ENCODE peak calls at places on chromosome 1, in ten cellular contexts. W is kidney tubule cell; O is testis; U is fibroblast of mammary gland; V is nucleus accumbens; P is mucosa of gallbladder; X is T-helper 1 cell; Y is activated naive CD4-positive, alpha-beta T cell; A is stimulated activated CD4-positive, alpha-beta T cell treated with anti-CD3 and anti-CD28 coated beads, Interleukin-2, amount 100 ng/mL, for 24 hours; K is heart left ventricle. N is an unnamed sample.

GRCh38 chr1:156748670-156749428 is 2.6 kb downstream of the HDGF start:
- DNase-seq in W (peak), K (no peak), V (no peak), U (peak), Y (no peak), A (no peak), O (peak), X (no peak), P (no peak), N (no peak)

GRCh38 chr1:208227366-208227765 is 16.8 kb downstream of the PLXNA2 start:
- DNase-seq in O (no peak), U (peak), W (no peak), K (no peak), A (no peak), V (no peak), Y (no peak), X (no peak), P (no peak), N (no peak)

GRCh38 chr1:234933475-234933874 is 195.2 kb downstream of the TOMM20 start:
- DNase-seq in V (peak), X (no peak), A (no peak), P (no peak), W (peak), O (peak), U (peak), K (peak), Y (no peak), N (no peak)

GRCh38 chr1:213989071-213989739 is 1.4 kb downstream of the PROX1 start:
- DNase-seq in X (no peak), O (no peak), Y (no peak), K (no peak), A (no peak), V (no peak), U (no peak), P (no peak), W (no peak), N (peak)

GRCh38 chr1:160608057-160608456 is 28.8 kb upstream of the CD84 start:
- DNase-seq in Y (no peak), K (no peak), A (no peak), V (no peak), W (no peak), O (no peak), U (no peak), P (no peak), X (no peak), N (no peak)

GRCh38 chr1:25197235-25197930 is 34.9 kb downstream of the SYF2 start:
- DNase-seq in O (no peak), X (no peak), U (no peak), Y (no peak), P (no peak), W (no peak), A (no peak), K (no peak), V (no peak), N (no peak)

GRCh38 chr1:160161965-160162705 is 10.7 kb downstream of the ATP1A4 start:
- DNase-seq in K (no peak), U (peak), X (no peak), V (peak), Y (no peak), W (peak), O (peak), A (no peak), P (no peak), N (no peak)

GRCh38 chr1:27773732-27774445 is 870 bp downstream of the STX12 start:
- DNase-seq in X (no peak), U (peak), A (no peak), V (no peak), K (no peak), W (peak), P (no peak), Y (no peak), O (no peak), N (no peak)

GRCh38 chr1:38779491-38779890 is 80.1 kb downstream of the RRAGC start:
- DNase-seq in W (no peak), Y (no peak), O (no peak), X (no peak), U (no peak), P (no peak), V (no peak), K (no peak), A (no peak), N (no peak)

GRCh38 chr1:99725996-99726395 is 40.4 kb downstream of the FRRS1 start:
- DNase-seq in K (no peak), V (no peak), P (no peak), Y (no peak), U (no peak), X (no peak), A (no peak), W (no peak), O (no peak), N (no peak)

GRCh38 chr1:48500541-48501440 is 28.8 kb upstream of the SPATA6 start:
- DNase-seq in P (no peak), K (no peak), Y (no peak), O (no peak), A (no peak), V (no peak), X (no peak), U (no peak), W (no peak), N (no peak)

GRCh38 chr1:46114925-46115603 is 17.4 kb downstream of the PIK3R3 start:
- DNase-seq in A (no peak), Y (no peak), V (no peak), U (no peak), P (no peak), O (no peak), X (no peak), W (no peak), K (no peak), N (no peak)

GRCh38 chr1:1630965-1631792 is 794 bp upstream of the MMP23B start:
- DNase-seq in K (peak), U (peak), Y (no peak), O (peak), V (no peak), A (no peak), P (peak), W (no peak), X (peak), N (no peak)

GRCh38 chr1:25478633-25479032 is 47.9 kb downstream of the MACO1 start:
- DNase-seq in O (no peak), W (peak), Y (no peak), P (no peak), K (no peak), U (no peak), X (no peak), V (no peak), A (no peak), N (no peak)

GRCh38 chr1:71964188-71964587 is 318.2 kb downstream of the NEGR1 start:
- DNase-seq in Y (no peak), P (no peak), X (no peak), K (no peak), O (no peak), W (peak), V (no peak), U (no peak), A (no peak), N (no peak)

GRCh38 chr1:74847720-74848119 is 114.8 kb downstream of the TYW3 start:
- DNase-seq in K (no peak), X (no peak), Y (no peak), P (no peak), U (no peak), O (no peak), V (no peak), W (no peak), A (no peak), N (no peak)

GRCh38 chr1:33349081-33349759 is 28.3 kb upstream of the A3GALT2 start:
- DNase-seq in O (peak), A (peak), P (no peak), U (no peak), X (peak), K (peak), Y (peak), W (no peak), V (peak), N (no peak)

GRCh38 chr1:207866471-207867135 is 44.3 kb downstream of the CD34 start:
- DNase-seq in U (peak), W (peak), X (no peak), O (peak), Y (no peak), P (peak), A (no peak), K (no peak), V (no peak), N (no peak)

GRCh38 chr1:98482611-98483010 is 178.9 kb upstream of the SNX7 start:
- DNase-seq in V (no peak), O (no peak), Y (no peak), W (no peak), K (no peak), X (no peak), P (no peak), U (no peak), A (no peak), N (no peak)

GRCh38 chr1:11478571-11479374 is at the start of gene DISP3:
- DNase-seq in V (peak), Y (peak), U (peak), O (peak), K (peak), W (peak), A (peak), P (peak), X (peak), N (peak)

GRCh38 chr1:50994997-50995396 is 25.0 kb downstream of the CDKN2C start:
- DNase-seq in V (no peak), W (no peak), U (no peak), O (no peak), A (no peak), X (no peak), P (no peak), K (no peak), Y (no peak), N (no peak)

GRCh38 chr1:240866724-240867123 is 254.8 kb upstream of the GREM2 start:
- DNase-seq in Y (no peak), W (no peak), V (no peak), O (no peak), P (no peak), K (no peak), X (no peak), A (no peak), U (no peak), N (no peak)

GRCh38 chr1:245598524-245599310 is 443.9 kb downstream of the KIF26B start:
- DNase-seq in K (no peak), O (no peak), Y (no peak), W (no peak), P (no peak), U (peak), A (no peak), X (no peak), V (no peak), N (no peak)

GRCh38 chr1:182331412-182331811 is 60.2 kb downstream of the GLUL start:
- DNase-seq in Y (no peak), P (no peak), U (no peak), K (no peak), O (no peak), X (no peak), A (no peak), W (no peak), V (no peak), N (no peak)

GRCh38 chr1:228416217-228416971 is at the start of gene TRIM17:
- DNase-seq in U (no peak), V (no peak), X (peak), O (no peak), Y (peak), K (no peak), W (peak), A (peak), P (no peak), N (no peak)

GRCh38 chr1:24142546-24143431 is at the start of gene IL22RA1:
- DNase-seq in Y (no peak), V (no peak), P (peak), K (no peak), A (no peak), W (peak), U (no peak), O (peak), X (no peak), N (no peak)

GRCh38 chr1:164557270-164557669 is 1.7 kb upstream of the PBX1 start:
- DNase-seq in A (no peak), W (no peak), K (no peak), P (no peak), U (no peak), X (no peak), Y (no peak), O (no peak), V (no peak), N (no peak)

GRCh38 chr1:247090455-247090854 is 11.8 kb upstream of the ZNF670 start:
- DNase-seq in U (no peak), Y (no peak), P (no peak), A (no peak), V (no peak), X (no peak), K (no peak), O (no peak), W (no peak), N (no peak)

GRCh38 chr1:171754971-171755370 is 13.1 kb upstream of the VAMP4 start:
- DNase-seq in A (no peak), O (no peak), Y (no peak), V (no peak), P (no peak), U (peak), W (no peak), K (no peak), X (no peak), N (no peak)

GRCh38 chr1:232192781-232193450 is 437.0 kb downstream of the SIPA1L2 start:
- DNase-seq in Y (no peak), O (no peak), V (no peak), W (peak), K (no peak), U (no peak), A (no peak), P (peak), X (no peak), N (no peak)

GRCh38 chr1:46452931-46453325 is 36.7 kb upstream of the DMBX1 start:
- DNase-seq in K (peak), O (no peak), P (no peak), X (no peak), Y (no peak), W (no peak), V (no peak), A (no peak), U (no peak), N (no peak)

GRCh38 chr1:171805395-171806115 is 24.1 kb downstream of the METTL13 start:
- DNase-seq in Y (no peak), K (no peak), W (peak), P (no peak), V (no peak), U (no peak), O (no peak), X (no peak), A (no peak), N (no peak)

GRCh38 chr1:3139451-3139852 is 70.4 kb downstream of the PRDM16 start:
- DNase-seq in O (no peak), U (no peak), Y (no peak), K (no peak), X (no peak), W (no peak), V (no peak), P (no peak), A (no peak), N (no peak)

GRCh38 chr1:177937931-177938330 is 31.9 kb downstream of the SEC16B start:
- DNase-seq in P (no peak), W (peak), U (peak), A (no peak), X (no peak), Y (no peak), K (no peak), V (no peak), O (no peak), N (no peak)

GRCh38 chr1:115526900-115527299 is 114.9 kb upstream of the VANGL1 start:
- DNase-seq in U (no peak), P (no peak), X (no peak), V (no peak), K (no peak), Y (no peak), W (no peak), A (no peak), O (no peak), N (no peak)

GRCh38 chr1:156905176-156905575 is 11.7 kb downstream of the PEAR1 start:
- DNase-seq in Y (no peak), X (no peak), A (no peak), V (no peak), K (peak), P (no peak), U (no peak), W (no peak), O (no peak), N (no peak)

GRCh38 chr1:39087109-39087834 is 61.1 kb downstream of the NDUFS5 start:
- DNase-seq in W (no peak), Y (no peak), K (no peak), A (no peak), U (peak), V (no peak), X (no peak), P (no peak), O (no peak), N (no peak)

GRCh38 chr1:220926146-220926545 is 46.9 kb downstream of the HLX start:
- DNase-seq in V (no peak), O (no peak), U (peak), W (peak), K (no peak), A (no peak), P (no peak), X (no peak), Y (no peak), N (no peak)